ENCODE peak calls at places on chromosomes 12 and 14, in ten cellular contexts. One of them, this sample, is unnamed.

GRCh38 chr14:78363008-78363407 is 192.8 kb downstream of the NRXN3 start:
- DNase-seq in DND-41: no peak
- DNase-seq in GM23338: no peak
- DNase-seq in heart right ventricle: no peak
- DNase-seq in HepG2: no peak
- DNase-seq in WERI-Rb-1: no peak
- DNase-seq in foreskin keratinocyte: no peak
- DNase-seq in cardiac muscle cell: no peak
- DNase-seq in AG04450: no peak
- DNase-seq in right lobe of liver: no peak
- DNase-seq in this sample: no peak

GRCh38 chr14:51443195-51444018 is 203.4 kb downstream of the TMX1 start:
- DNase-seq in DND-41: no peak
- DNase-seq in GM23338: no peak
- DNase-seq in heart right ventricle: no peak
- DNase-seq in HepG2: no peak
- DNase-seq in WERI-Rb-1: no peak
- DNase-seq in foreskin keratinocyte: no peak
- DNase-seq in cardiac muscle cell: peak; percentile 51
- DNase-seq in AG04450: no peak
- DNase-seq in right lobe of liver: no peak
- DNase-seq in this sample: no peak

GRCh38 chr12:32087301-32087700 is 19.3 kb upstream of the BICD1 start:
- DNase-seq in DND-41: no peak
- DNase-seq in GM23338: no peak
- DNase-seq in heart right ventricle: no peak
- DNase-seq in HepG2: no peak
- DNase-seq in WERI-Rb-1: no peak
- DNase-seq in foreskin keratinocyte: no peak
- DNase-seq in cardiac muscle cell: no peak
- DNase-seq in AG04450: no peak
- DNase-seq in right lobe of liver: no peak
- DNase-seq in this sample: no peak

GRCh38 chr12:62335057-62335456 is 74.9 kb downstream of the USP15 start:
- DNase-seq in DND-41: no peak
- DNase-seq in GM23338: no peak
- DNase-seq in heart right ventricle: no peak
- DNase-seq in HepG2: no peak
- DNase-seq in WERI-Rb-1: no peak
- DNase-seq in foreskin keratinocyte: no peak
- DNase-seq in cardiac muscle cell: no peak
- DNase-seq in AG04450: no peak
- DNase-seq in right lobe of liver: no peak
- DNase-seq in this sample: no peak

GRCh38 chr14:55964081-55964480 is 154.1 kb upstream of the PELI2 start:
- DNase-seq in DND-41: no peak
- DNase-seq in GM23338: no peak
- DNase-seq in heart right ventricle: no peak
- DNase-seq in HepG2: no peak
- DNase-seq in WERI-Rb-1: no peak
- DNase-seq in foreskin keratinocyte: no peak
- DNase-seq in cardiac muscle cell: no peak
- DNase-seq in AG04450: no peak
- DNase-seq in right lobe of liver: no peak
- DNase-seq in this sample: no peak

GRCh38 chr14:104927432-104927816 is 2.7 kb downstream of the PLD4 start:
- DNase-seq in DND-41: no peak
- DNase-seq in GM23338: peak; percentile 13
- DNase-seq in heart right ventricle: no peak
- DNase-seq in HepG2: no peak
- DNase-seq in WERI-Rb-1: no peak
- DNase-seq in foreskin keratinocyte: no peak
- DNase-seq in cardiac muscle cell: no peak
- DNase-seq in AG04450: no peak
- DNase-seq in right lobe of liver: no peak
- DNase-seq in this sample: no peak

GRCh38 chr14:26448181-26448855 is 149.5 kb downstream of the NOVA1 start:
- DNase-seq in DND-41: no peak
- DNase-seq in GM23338: no peak
- DNase-seq in heart right ventricle: no peak
- DNase-seq in HepG2: no peak
- DNase-seq in WERI-Rb-1: no peak
- DNase-seq in foreskin keratinocyte: no peak
- DNase-seq in cardiac muscle cell: no peak
- DNase-seq in AG04450: no peak
- DNase-seq in right lobe of liver: peak; percentile 19
- DNase-seq in this sample: no peak

GRCh38 chr12:59500335-59500734 is 95.5 kb upstream of the SLC16A7 start:
- DNase-seq in DND-41: no peak
- DNase-seq in GM23338: peak; percentile 47
- DNase-seq in heart right ventricle: no peak
- DNase-seq in HepG2: no peak
- DNase-seq in WERI-Rb-1: no peak
- DNase-seq in foreskin keratinocyte: no peak
- DNase-seq in cardiac muscle cell: no peak
- DNase-seq in AG04450: no peak
- DNase-seq in right lobe of liver: no peak
- DNase-seq in this sample: no peak

GRCh38 chr14:87148655-87149054 is 844.3 kb downstream of the GALC start:
- DNase-seq in DND-41: no peak
- DNase-seq in GM23338: peak; percentile 18
- DNase-seq in heart right ventricle: no peak
- DNase-seq in HepG2: no peak
- DNase-seq in WERI-Rb-1: no peak
- DNase-seq in foreskin keratinocyte: no peak
- DNase-seq in cardiac muscle cell: no peak
- DNase-seq in AG04450: no peak
- DNase-seq in right lobe of liver: no peak
- DNase-seq in this sample: no peak

GRCh38 chr12:105672576-105672975 is 342.1 kb downstream of the C12orf75 start:
- DNase-seq in DND-41: no peak
- DNase-seq in GM23338: no peak
- DNase-seq in heart right ventricle: peak; percentile 86
- DNase-seq in HepG2: no peak
- DNase-seq in WERI-Rb-1: no peak
- DNase-seq in foreskin keratinocyte: no peak
- DNase-seq in cardiac muscle cell: peak; percentile 10
- DNase-seq in AG04450: no peak
- DNase-seq in right lobe of liver: peak; percentile 63
- DNase-seq in this sample: no peak

DNA sequence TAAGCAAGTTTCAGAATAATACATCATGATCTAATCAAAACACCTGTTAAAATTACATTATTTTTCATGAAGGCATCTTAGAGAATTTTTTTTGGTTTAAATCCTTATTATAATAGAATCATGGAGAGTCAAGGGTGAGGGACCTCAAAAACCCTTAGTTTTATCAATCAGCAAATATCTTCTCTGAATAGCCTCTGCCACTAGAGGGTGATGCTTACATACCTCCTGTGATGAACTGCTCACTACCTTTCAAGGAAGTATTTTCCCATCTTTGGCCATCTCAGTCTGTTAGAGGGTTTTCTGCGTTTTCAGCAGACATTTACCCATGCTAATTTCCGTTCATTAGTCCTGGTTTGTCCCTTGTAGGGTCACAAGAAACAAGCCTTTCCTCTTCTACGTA is 200.2 kb downstream of the TRHDE start:
- DNase-seq in DND-41: no peak
- DNase-seq in GM23338: no peak
- DNase-seq in heart right ventricle: no peak
- DNase-seq in HepG2: no peak
- DNase-seq in WERI-Rb-1: no peak
- DNase-seq in foreskin keratinocyte: no peak
- DNase-seq in cardiac muscle cell: no peak
- DNase-seq in AG04450: no peak
- DNase-seq in right lobe of liver: no peak
- DNase-seq in this sample: no peak
- TF ChIP-seq CTCF in DND-41: no peak
- TF ChIP-seq CTCF in GM23338: peak; percentile 38
- TF ChIP-seq CTCF in heart right ventricle: no peak
- TF ChIP-seq CTCF in HepG2: no peak
- TF ChIP-seq CTCF in WERI-Rb-1: no peak
- TF ChIP-seq CTCF in foreskin keratinocyte: peak; percentile 9
- TF ChIP-seq CTCF in cardiac muscle cell: no peak
- TF ChIP-seq CTCF in AG04450: no peak
- TF ChIP-seq CTCF in right lobe of liver: peak; percentile 5
- TF ChIP-seq CTCF in this sample: no peak

GRCh38 chr12:49548481-49548821 is 9.6 kb downstream of the KCNH3 start:
- DNase-seq in DND-41: no peak
- DNase-seq in GM23338: no peak
- DNase-seq in heart right ventricle: no peak
- DNase-seq in HepG2: no peak
- DNase-seq in WERI-Rb-1: no peak
- DNase-seq in foreskin keratinocyte: no peak
- DNase-seq in cardiac muscle cell: no peak
- DNase-seq in AG04450: no peak
- DNase-seq in right lobe of liver: no peak
- DNase-seq in this sample: no peak
- H3K27ac ChIP-seq in DND-41: no peak overlapping the region
- H3K27ac ChIP-seq in GM23338: no peak overlapping the region
- H3K27ac ChIP-seq in heart right ventricle: no peak overlapping the region
- H3K27ac ChIP-seq in HepG2: no peak overlapping the region
- H3K27ac ChIP-seq in WERI-Rb-1: no peak overlapping the region
- H3K27ac ChIP-seq in foreskin keratinocyte: no peak overlapping the region
- H3K27ac ChIP-seq in cardiac muscle cell: no peak overlapping the region
- H3K27ac ChIP-seq in AG04450: no peak overlapping the region
- H3K27ac ChIP-seq in right lobe of liver: no peak overlapping the region
- H3K27ac ChIP-seq in this sample: no peak overlapping the region

GRCh38 chr14:96192975-96193805 is 11.4 kb upstream of the BDKRB2 start:
- DNase-seq in DND-41: no peak
- DNase-seq in GM23338: no peak
- DNase-seq in heart right ventricle: no peak
- DNase-seq in HepG2: no peak
- DNase-seq in WERI-Rb-1: no peak
- DNase-seq in foreskin keratinocyte: no peak
- DNase-seq in cardiac muscle cell: no peak
- DNase-seq in AG04450: no peak
- DNase-seq in right lobe of liver: no peak
- DNase-seq in this sample: no peak
- H3K27me3 ChIP-seq in DND-41: no peaks in the 10 kb centered on the region
- H3K27me3 ChIP-seq in GM23338: no peaks in the 10 kb centered on the region
- H3K27me3 ChIP-seq in heart right ventricle: no peaks in the 10 kb centered on the region
- H3K27me3 ChIP-seq in HepG2: peaks cover 3% of the 10 kb centered on the region
- H3K27me3 ChIP-seq in WERI-Rb-1: no peaks in the 10 kb centered on the region
- H3K27me3 ChIP-seq in foreskin keratinocyte: peaks cover 4% of the 10 kb centered on the region
- H3K27me3 ChIP-seq in cardiac muscle cell: no peaks in the 10 kb centered on the region
- H3K27me3 ChIP-seq in AG04450: no peaks in the 10 kb centered on the region
- H3K27me3 ChIP-seq in right lobe of liver: no peaks in the 10 kb centered on the region
- H3K27me3 ChIP-seq in this sample: no peaks in the 10 kb centered on the region

DNA sequence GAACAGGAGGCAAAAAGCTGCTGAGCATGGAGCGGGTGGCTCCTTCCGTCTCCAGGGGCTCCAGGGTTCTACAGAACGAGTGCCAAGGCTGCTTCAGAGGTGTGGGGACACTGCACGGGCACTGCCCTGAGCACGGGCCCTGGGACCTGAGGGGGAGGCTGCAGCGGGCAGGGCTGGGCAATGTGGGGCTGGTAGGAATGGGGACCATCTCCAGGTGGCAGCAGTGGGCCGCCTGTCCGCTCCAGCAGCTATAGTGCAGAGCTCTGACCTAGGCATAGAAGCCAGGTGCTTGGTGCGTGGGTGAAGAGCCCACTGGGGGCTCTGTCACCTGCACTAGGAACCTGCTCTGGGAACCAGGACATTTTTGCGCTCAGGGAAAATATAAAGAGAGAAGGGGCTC is 22.3 kb downstream of the HDAC7 start:
- DNase-seq in DND-41: peak; percentile 45
- DNase-seq in GM23338: peak; percentile 73
- DNase-seq in heart right ventricle: no peak
- DNase-seq in HepG2: no peak
- DNase-seq in WERI-Rb-1: no peak
- DNase-seq in foreskin keratinocyte: no peak
- DNase-seq in cardiac muscle cell: no peak
- DNase-seq in AG04450: no peak
- DNase-seq in right lobe of liver: peak; percentile 63
- DNase-seq in this sample: no peak
- TF ChIP-seq CTCF in DND-41: peak; percentile 64
- TF ChIP-seq CTCF in GM23338: peak; percentile 85
- TF ChIP-seq CTCF in heart right ventricle: peak; percentile 44
- TF ChIP-seq CTCF in HepG2: peak; percentile 74
- TF ChIP-seq CTCF in WERI-Rb-1: peak; percentile 62
- TF ChIP-seq CTCF in foreskin keratinocyte: peak; percentile 55
- TF ChIP-seq CTCF in cardiac muscle cell: peak; percentile 25
- TF ChIP-seq CTCF in AG04450: peak; percentile 38
- TF ChIP-seq CTCF in right lobe of liver: peak; percentile 59
- TF ChIP-seq CTCF in this sample: peak; percentile 40

GRCh38 chr12:2961705-2962104 is 2.5 kb downstream of the TEAD4 start:
- DNase-seq in DND-41: no peak
- DNase-seq in GM23338: peak; percentile 19
- DNase-seq in heart right ventricle: no peak
- DNase-seq in HepG2: peak; percentile 61
- DNase-seq in WERI-Rb-1: no peak
- DNase-seq in foreskin keratinocyte: no peak
- DNase-seq in cardiac muscle cell: no peak
- DNase-seq in AG04450: no peak
- DNase-seq in right lobe of liver: no peak
- DNase-seq in this sample: no peak

GRCh38 chr12:2960432-2960956 is 1.3 kb downstream of the TEAD4 start:
- DNase-seq in DND-41: no peak
- DNase-seq in GM23338: no peak
- DNase-seq in heart right ventricle: no peak
- DNase-seq in HepG2: peak; percentile 34
- DNase-seq in WERI-Rb-1: no peak
- DNase-seq in foreskin keratinocyte: peak; percentile 40
- DNase-seq in cardiac muscle cell: no peak
- DNase-seq in AG04450: no peak
- DNase-seq in right lobe of liver: no peak
- DNase-seq in this sample: no peak

GRCh38 chr12:2959508-2960431 is 573 bp downstream of the TEAD4 start:
- DNase-seq in DND-41: no peak
- DNase-seq in GM23338: peak; percentile 49
- DNase-seq in heart right ventricle: peak; percentile 48
- DNase-seq in HepG2: peak; percentile 21
- DNase-seq in WERI-Rb-1: peak; percentile 65
- DNase-seq in foreskin keratinocyte: peak; percentile 47
- DNase-seq in cardiac muscle cell: peak; percentile 66
- DNase-seq in AG04450: no peak
- DNase-seq in right lobe of liver: peak; percentile 69
- DNase-seq in this sample: no peak

GRCh38 chr12:2959194-2959507 is at the start of gene TEAD4:
- DNase-seq in DND-41: no peak
- DNase-seq in GM23338: peak; percentile 97
- DNase-seq in heart right ventricle: peak; percentile 69
- DNase-seq in HepG2: peak; percentile 82
- DNase-seq in WERI-Rb-1: peak; percentile 81
- DNase-seq in foreskin keratinocyte: peak; percentile 58
- DNase-seq in cardiac muscle cell: peak; percentile 89
- DNase-seq in AG04450: peak; percentile 24
- DNase-seq in right lobe of liver: peak; percentile 75
- DNase-seq in this sample: no peak

GRCh38 chr12:2960996-2961616 is 1.9 kb downstream of the TEAD4 start:
- DNase-seq in DND-41: no peak
- DNase-seq in GM23338: peak; percentile 43
- DNase-seq in heart right ventricle: no peak
- DNase-seq in HepG2: no peak
- DNase-seq in WERI-Rb-1: no peak
- DNase-seq in foreskin keratinocyte: no peak
- DNase-seq in cardiac muscle cell: no peak
- DNase-seq in AG04450: no peak
- DNase-seq in right lobe of liver: no peak
- DNase-seq in this sample: no peak
- H3K27ac ChIP-seq in DND-41: no peak overlapping the region
- H3K27ac ChIP-seq in GM23338: peak overlapping the region; percentile 26
- H3K27ac ChIP-seq in heart right ventricle: peak overlapping the region; percentile 94
- H3K27ac ChIP-seq in HepG2: peak overlapping the region; percentile 96
- H3K27ac ChIP-seq in WERI-Rb-1: no peak overlapping the region
- H3K27ac ChIP-seq in foreskin keratinocyte: no peak overlapping the region
- H3K27ac ChIP-seq in cardiac muscle cell: peak overlapping the region; percentile 93
- H3K27ac ChIP-seq in AG04450: peak overlapping the region; percentile 80
- H3K27ac ChIP-seq in right lobe of liver: no peak overlapping the region
- H3K27ac ChIP-seq in this sample: no peak overlapping the region